ENCODE peak calls at places on chromosomes 13 and 19, in four cellular contexts. One of them, this sample, is unnamed.

GRCh38 chr13:26867451-26868067 is 107.0 kb upstream of the GPR12 start:
- DNase-seq in A549: peak
- DNase-seq in K562: peak
- DNase-seq in HepG2: no peak
- DNase-seq in this sample: peak

GRCh38 chr13:99031725-99032298 is 53.9 kb upstream of the DOCK9 start:
- DNase-seq in A549: no peak
- DNase-seq in K562: no peak
- DNase-seq in HepG2: no peak
- DNase-seq in this sample: no peak

GRCh38 chr13:77339408-77339807 is 12.5 kb upstream of the MYCBP2 start:
- DNase-seq in A549: no peak
- DNase-seq in K562: no peak
- DNase-seq in HepG2: no peak
- DNase-seq in this sample: no peak

GRCh38 chr19:35266904-35267817 is 1.6 kb upstream of the USF2 start:
- DNase-seq in A549: peak
- DNase-seq in K562: peak
- DNase-seq in HepG2: no peak
- DNase-seq in this sample: peak

GRCh38 chr19:45499196-45500180 is 1.2 kb downstream of the PPM1N start:
- DNase-seq in A549: no peak
- DNase-seq in K562: peak
- DNase-seq in HepG2: no peak
- DNase-seq in this sample: no peak

GRCh38 chr13:59901191-59901590 is 262.5 kb downstream of the DIAPH3 start:
- DNase-seq in A549: no peak
- DNase-seq in K562: no peak
- DNase-seq in HepG2: no peak
- DNase-seq in this sample: no peak

GRCh38 chr19:3068071-3068470 is 5.8 kb upstream of the TLE5 start:
- DNase-seq in A549: no peak
- DNase-seq in K562: no peak
- DNase-seq in HepG2: no peak
- DNase-seq in this sample: no peak

GRCh38 chr19:10112037-10112751 is 701 bp downstream of the P2RY11 start:
- DNase-seq in A549: no peak
- DNase-seq in K562: peak
- DNase-seq in HepG2: no peak
- DNase-seq in this sample: no peak

GRCh38 chr13:110539894-110540293 is 21.6 kb downstream of the RAB20 start:
- DNase-seq in A549: no peak
- DNase-seq in K562: no peak
- DNase-seq in HepG2: no peak
- DNase-seq in this sample: no peak

GRCh38 chr13:114112826-114113322 is 19.5 kb downstream of the RASA3 start:
- DNase-seq in A549: no peak
- DNase-seq in K562: no peak
- DNase-seq in HepG2: no peak
- DNase-seq in this sample: no peak

GRCh38 chr19:57934820-57935665 is at the start of gene ZNF418:
- DNase-seq in A549: peak
- DNase-seq in K562: peak
- DNase-seq in HepG2: no peak
- DNase-seq in this sample: peak

GRCh38 chr19:48757741-48758144 is 2.4 kb downstream of the FGF21 start:
- DNase-seq in A549: no peak
- DNase-seq in K562: no peak
- DNase-seq in HepG2: peak
- DNase-seq in this sample: no peak

GRCh38 chr13:74246398-74246975 is 112.3 kb upstream of the KLF12 start:
- DNase-seq in A549: no peak
- DNase-seq in K562: no peak
- DNase-seq in HepG2: no peak
- DNase-seq in this sample: peak

GRCh38 chr19:47302249-47302648 is 7.4 kb upstream of the C5AR1 start:
- DNase-seq in A549: no peak
- DNase-seq in K562: no peak
- DNase-seq in HepG2: no peak
- DNase-seq in this sample: no peak
- TF ChIP-seq SMC3 in A549: no peak
- TF ChIP-seq SMC3 in K562: no peak
- TF ChIP-seq SMC3 in HepG2: no peak
- TF ChIP-seq SMC3 in this sample: no peak

GRCh38 chr13:85379433-85379832 is 419.8 kb downstream of the SLITRK6 start:
- DNase-seq in A549: no peak
- DNase-seq in K562: no peak
- DNase-seq in HepG2: no peak
- DNase-seq in this sample: no peak
- H3K4me3 ChIP-seq in A549: no peak
- H3K4me3 ChIP-seq in K562: no peak
- H3K4me3 ChIP-seq in HepG2: no peak
- H3K4me3 ChIP-seq in this sample: peak

GRCh38 chr19:18807861-18808331 is 16.8 kb upstream of the COMP start:
- DNase-seq in A549: no peak
- DNase-seq in K562: no peak
- DNase-seq in HepG2: no peak
- DNase-seq in this sample: no peak
- TF ChIP-seq MAFK in A549: no peak
- TF ChIP-seq MAFK in K562: no peak
- TF ChIP-seq MAFK in HepG2: no peak
- TF ChIP-seq MAFK in this sample: no peak

DNA sequence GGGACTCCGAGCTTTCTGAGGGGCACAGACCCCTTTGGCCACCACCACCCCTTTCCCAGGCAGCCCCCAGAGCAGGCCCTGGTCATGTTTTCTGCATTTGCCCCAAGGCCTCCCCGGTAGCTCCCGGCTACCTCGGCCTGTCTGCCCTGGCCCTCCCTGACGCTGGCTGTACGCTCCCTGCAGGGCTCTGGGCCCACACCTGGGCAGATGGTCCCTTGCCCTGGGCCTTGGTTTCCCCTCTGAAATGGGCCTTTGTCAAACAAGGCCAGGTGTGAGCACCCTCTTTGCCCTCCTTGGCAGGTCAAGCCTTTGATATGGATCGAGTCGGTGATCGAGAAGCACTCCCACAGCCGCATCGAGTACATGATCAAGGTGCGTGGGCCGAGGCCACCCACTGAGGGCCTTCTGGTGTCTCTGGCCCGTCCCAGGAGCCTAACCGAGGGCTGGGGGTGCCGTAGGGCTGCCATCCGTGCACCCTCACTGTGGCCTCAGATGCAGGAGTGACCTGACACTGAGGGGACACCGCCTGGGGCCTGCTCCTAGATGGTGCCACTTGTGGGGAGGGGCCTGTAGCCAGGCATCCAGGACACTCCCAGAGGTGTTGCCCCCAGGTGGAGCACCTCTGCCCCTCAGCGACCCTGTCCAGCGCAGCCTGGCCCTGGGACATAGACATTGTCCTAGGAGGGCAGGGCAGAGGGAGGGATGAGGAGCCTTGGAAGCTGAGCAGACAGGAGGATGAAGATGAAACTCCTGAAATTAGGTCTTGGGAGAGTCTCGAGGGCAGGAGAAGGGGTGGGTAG is 30.3 kb downstream of the AP1M1 start:
- DNase-seq in A549: no peak
- DNase-seq in K562: no peak
- DNase-seq in HepG2: no peak
- DNase-seq in this sample: no peak
- TF ChIP-seq SMC3 in A549: no peak
- TF ChIP-seq SMC3 in K562: no peak
- TF ChIP-seq SMC3 in HepG2: no peak
- TF ChIP-seq SMC3 in this sample: no peak

GRCh38 chr13:24894972-24895300 is 131.0 kb downstream of the RNF17 start:
- DNase-seq in A549: no peak
- DNase-seq in K562: no peak
- DNase-seq in HepG2: no peak
- DNase-seq in this sample: no peak

GRCh38 chr13:24893863-24894262 is 129.9 kb downstream of the RNF17 start:
- DNase-seq in A549: no peak
- DNase-seq in K562: no peak
- DNase-seq in HepG2: no peak
- DNase-seq in this sample: no peak

GRCh38 chr13:24892844-24893243 is 128.9 kb downstream of the RNF17 start:
- DNase-seq in A549: no peak
- DNase-seq in K562: no peak
- DNase-seq in HepG2: no peak
- DNase-seq in this sample: no peak

GRCh38 chr13:24891476-24892108 is 127.6 kb downstream of the RNF17 start:
- DNase-seq in A549: no peak
- DNase-seq in K562: no peak
- DNase-seq in HepG2: no peak
- DNase-seq in this sample: no peak

GRCh38 chr13:24894277-24894971 is 130.5 kb downstream of the RNF17 start:
- DNase-seq in A549: no peak
- DNase-seq in K562: no peak
- DNase-seq in HepG2: no peak
- DNase-seq in this sample: no peak
- H3K4me3 ChIP-seq in A549: no peak
- H3K4me3 ChIP-seq in K562: no peak
- H3K4me3 ChIP-seq in HepG2: no peak
- H3K4me3 ChIP-seq in this sample: no peak

GRCh38 chr19:38741670-38742069 is 2.6 kb downstream of the CAPN12 start:
- DNase-seq in A549: no peak
- DNase-seq in K562: no peak
- DNase-seq in HepG2: no peak
- DNase-seq in this sample: no peak
- TF ChIP-seq MAFK in A549: no peak
- TF ChIP-seq MAFK in K562: no peak
- TF ChIP-seq MAFK in HepG2: no peak
- TF ChIP-seq MAFK in this sample: no peak

GRCh38 chr19:18281082-18282020 is at the start of gene JUND:
- DNase-seq in A549: peak
- DNase-seq in K562: peak
- DNase-seq in HepG2: peak
- DNase-seq in this sample: peak

GRCh38 chr19:18279516-18280246 is 1.7 kb downstream of the JUND start:
- DNase-seq in A549: peak
- DNase-seq in K562: peak
- DNase-seq in HepG2: peak
- DNase-seq in this sample: peak

GRCh38 chr19:18280247-18281081 is 958 bp downstream of the JUND start:
- DNase-seq in A549: peak
- DNase-seq in K562: peak
- DNase-seq in HepG2: peak
- DNase-seq in this sample: peak

GRCh38 chr19:18279266-18279515 is 2.2 kb downstream of the JUND start:
- DNase-seq in A549: no peak
- DNase-seq in K562: no peak
- DNase-seq in HepG2: no peak
- DNase-seq in this sample: no peak

DNA sequence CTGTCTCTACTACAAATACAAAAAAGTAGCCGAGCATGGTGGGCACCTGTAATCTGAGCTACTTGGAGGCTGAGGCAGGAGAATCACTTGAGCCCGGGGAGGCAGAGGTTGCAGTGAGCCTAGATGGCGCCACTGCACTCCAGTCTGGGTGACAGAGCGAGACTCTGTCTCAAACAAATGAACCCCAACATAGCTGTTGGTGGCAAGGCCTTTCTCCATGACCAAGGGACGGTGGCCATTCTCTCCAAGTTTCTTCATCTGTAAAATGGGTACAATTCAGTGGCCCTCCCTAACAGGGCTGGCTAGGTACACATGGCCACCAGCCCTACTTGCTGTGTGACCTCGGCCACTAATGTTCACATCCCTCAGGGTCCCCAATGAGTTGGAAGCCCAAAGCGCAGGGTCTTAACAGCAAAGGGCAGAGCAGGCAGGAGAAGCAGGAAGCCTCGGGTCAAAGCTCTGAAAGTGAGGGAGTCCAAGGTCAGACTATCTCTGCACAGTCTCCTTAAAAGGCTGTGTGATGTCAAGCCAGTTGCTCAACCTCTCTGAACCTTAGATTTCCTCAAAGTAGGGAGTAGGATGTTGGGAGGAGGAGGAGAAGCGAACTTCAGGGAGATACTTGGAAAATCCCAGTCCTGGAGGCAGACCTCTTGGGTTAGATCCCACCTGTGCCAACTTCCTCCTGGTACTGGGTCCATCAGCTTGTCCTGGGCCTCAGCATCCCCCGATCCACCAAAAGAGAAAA is 2.7 kb downstream of the JUND start:
- DNase-seq in A549: no peak
- DNase-seq in K562: peak
- DNase-seq in HepG2: no peak
- DNase-seq in this sample: no peak
- TF ChIP-seq SMC3 in A549: no peak
- TF ChIP-seq SMC3 in K562: no peak
- TF ChIP-seq SMC3 in HepG2: no peak
- TF ChIP-seq SMC3 in this sample: no peak

GRCh38 chr19:19460761-19461265 is 54.5 kb downstream of the TSSK6 start:
- DNase-seq in A549: no peak
- DNase-seq in K562: no peak
- DNase-seq in HepG2: no peak
- DNase-seq in this sample: peak

GRCh38 chr19:19459099-19459498 is 53.6 kb downstream of the GATAD2A start:
- DNase-seq in A549: no peak
- DNase-seq in K562: no peak
- DNase-seq in HepG2: no peak
- DNase-seq in this sample: peak

GRCh38 chr19:19460258-19460731 is 54.8 kb downstream of the GATAD2A start:
- DNase-seq in A549: no peak
- DNase-seq in K562: no peak
- DNase-seq in HepG2: no peak
- DNase-seq in this sample: peak

GRCh38 chr19:19461306-19461670 is 54.1 kb downstream of the TSSK6 start:
- DNase-seq in A549: no peak
- DNase-seq in K562: no peak
- DNase-seq in HepG2: no peak
- DNase-seq in this sample: no peak

GRCh38 chr19:19459707-19460251 is 54.3 kb downstream of the GATAD2A start:
- DNase-seq in A549: no peak
- DNase-seq in K562: peak
- DNase-seq in HepG2: no peak
- DNase-seq in this sample: peak
- H3K4me3 ChIP-seq in A549: no peak
- H3K4me3 ChIP-seq in K562: no peak
- H3K4me3 ChIP-seq in HepG2: no peak
- H3K4me3 ChIP-seq in this sample: peak

This sample was measured in IMR-90.